ENCODE peak calls at places on chromosomes 11 and 22, in eight cellular contexts. V is Karpas-422, X is IMR-90, G is NT2/D1, N is K562, L is DND-41, Q is kidney, W is fibroblast of lung. B is an unnamed sample. For H3K36me3 and H3K4me1, the result is how much of the 10 kb centered on the place peaks cover.

GRCh38 chr11:23288001-23288783 is 427.9 kb upstream of the CCDC179 start:
- DNase-seq in X (peak), W (peak), L (no peak), G (no peak), N (no peak), V (no peak), Q (no peak), B (peak)

GRCh38 chr11:121367434-121367833 is 74.9 kb downstream of the SC5D start:
- DNase-seq in N (no peak), V (peak), L (peak), Q (no peak), W (peak), X (peak), G (no peak), B (peak)

GRCh38 chr11:61082161-61082870 is 20.0 kb upstream of the CD5 start:
- DNase-seq in G (no peak), W (no peak), L (no peak), Q (no peak), V (no peak), N (no peak), X (no peak), B (no peak)

GRCh38 chr22:48492371-48493320 is 1335.0 kb downstream of the BRD1 start:
- DNase-seq in L (peak), V (peak), W (peak), X (peak), N (peak), G (peak), Q (peak), B (peak)

GRCh38 chr11:122038543-122038942 is 77.5 kb downstream of the BLID start:
- DNase-seq in V (no peak), W (peak), Q (no peak), G (peak), L (no peak), N (no peak), X (peak), B (peak)

GRCh38 chr22:31084811-31085492 is 3.8 kb downstream of the SMTN start:
- DNase-seq in W (peak), G (peak), V (peak), N (peak), Q (peak), L (peak), X (peak), B (peak)

GRCh38 chr22:24120029-24120428 is 61.3 kb upstream of the SUSD2 start:
- DNase-seq in L (no peak), X (no peak), V (no peak), G (no peak), W (peak), N (no peak), Q (no peak), B (no peak)

GRCh38 chr11:101096036-101096704 is 33.4 kb downstream of the PGR start:
- DNase-seq in G (no peak), V (no peak), Q (no peak), X (no peak), W (peak), N (no peak), L (no peak), B (no peak)

GRCh38 chr22:41603873-41604332 is 14.3 kb upstream of the PMM1 start:
- DNase-seq in X (no peak), Q (peak), W (no peak), G (no peak), V (no peak), L (peak), N (peak), B (no peak)

GRCh38 chr22:25911243-25911972 is 169.4 kb downstream of the MYO18B start:
- DNase-seq in V (peak), L (no peak), Q (no peak), X (no peak), G (no peak), W (no peak), N (no peak), B (no peak)

GRCh38 chr22:44972363-44973083 is 37.3 kb downstream of the PHF21B start:
- DNase-seq in V (no peak), N (no peak), L (no peak), G (no peak), W (no peak), Q (no peak), X (peak), B (no peak)

GRCh38 chr11:69588270-69588669 is 52.7 kb upstream of the CCND1 start:
- DNase-seq in G (no peak), W (peak), V (no peak), X (peak), L (no peak), N (no peak), Q (no peak), B (peak)

GRCh38 chr22:19519041-19519926 is 4.9 kb downstream of the CLDN5 start:
- DNase-seq in N (no peak), X (no peak), Q (no peak), G (no peak), W (no peak), V (no peak), L (no peak), B (no peak)

GRCh38 chr22:43110927-43111623 is 525 bp downstream of the BIK start:
- DNase-seq in X (no peak), G (no peak), V (no peak), N (no peak), L (no peak), Q (no peak), W (no peak), B (peak)

GRCh38 chr11:45180888-45181594 is 34.6 kb downstream of the PRDM11 start:
- DNase-seq in L (no peak), W (peak), G (no peak), Q (peak), X (peak), V (no peak), N (peak), B (peak)

GRCh38 chr22:38754247-38755154 is 1.3 kb downstream of the SUN2 start:
- DNase-seq in X (peak), W (peak), L (peak), V (peak), G (no peak), Q (peak), N (peak), B (peak)

GRCh38 chr11:29005401-29005980 is 897.3 kb downstream of the METTL15 start:
- DNase-seq in X (no peak), N (no peak), V (peak), G (no peak), L (no peak), Q (no peak), W (no peak), B (no peak)

GRCh38 chr11:62508336-62509058 is 38.1 kb downstream of the AHNAK start:
- DNase-seq in N (peak), V (peak), X (peak), L (no peak), G (no peak), Q (peak), W (peak), B (peak)

GRCh38 chr11:3894128-3894731 is 38.8 kb downstream of the STIM1 start:
- DNase-seq in X (peak), G (no peak), Q (peak), N (peak), W (no peak), L (peak), V (peak), B (peak)

GRCh38 chr11:16818284-16818683 is 79.8 kb downstream of the C11orf58 start:
- DNase-seq in L (no peak), N (no peak), W (peak), Q (no peak), G (no peak), X (no peak), V (no peak), B (no peak)

GRCh38 chr11:9783986-9784385 is 120.1 kb downstream of the SWAP70 start:
- DNase-seq in V (no peak), G (no peak), W (no peak), L (no peak), N (no peak), X (peak), Q (no peak), B (no peak)

DNA sequence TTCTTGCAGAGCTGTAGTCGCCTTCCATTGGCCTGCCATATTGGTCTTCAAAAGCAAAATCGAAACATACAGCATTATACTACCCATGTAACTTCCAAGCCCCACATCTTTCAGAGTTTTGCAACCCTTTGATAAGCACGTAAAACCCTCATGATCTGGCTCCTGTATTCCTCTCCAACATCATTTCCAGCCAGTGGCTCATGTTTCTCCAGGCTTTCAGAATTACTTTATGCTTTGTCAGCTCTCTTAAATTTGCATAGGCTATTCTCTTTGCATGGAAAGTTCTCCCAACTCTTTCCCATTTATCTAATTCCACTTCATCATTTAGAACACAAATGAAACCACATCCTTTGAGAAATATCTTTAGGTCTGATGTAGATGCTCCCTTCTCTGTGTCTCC is 67.8 kb upstream of the DDI1 start:
- DNase-seq in G (no peak), W (no peak), L (no peak), N (no peak), X (no peak), V (no peak), Q (no peak), B (no peak)
- H3K36me3 ChIP-seq in G (under half), W (under half), L (under half), N (under half), X (under half), V (half or more), Q (under half), B (under half)

DNA sequence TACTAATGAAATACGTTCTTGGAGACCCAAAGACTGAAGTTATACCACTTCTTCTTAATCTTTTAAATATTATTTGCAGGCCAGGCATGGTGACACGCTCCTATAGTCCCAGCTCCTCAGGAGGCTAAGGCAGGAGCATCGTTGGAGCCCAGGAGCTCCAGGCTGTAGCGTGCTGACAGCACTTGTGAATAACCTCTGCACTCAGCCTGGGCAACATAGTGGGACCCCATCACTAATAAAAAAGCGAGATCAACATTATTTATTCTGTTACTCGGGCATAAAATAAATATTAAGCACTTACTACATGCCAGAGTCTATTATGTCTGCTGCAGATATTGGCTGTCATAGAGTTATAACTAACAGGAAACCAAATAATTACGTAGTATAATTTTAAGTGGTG is 720 bp upstream of the MED17 start:
- DNase-seq in G (no peak), N (no peak), L (no peak), X (no peak), W (no peak), Q (no peak), V (no peak), B (no peak)
- H3K9ac ChIP-seq in G (peak), N (no peak), L (peak), X (peak), W (no peak), Q (peak), V (peak), B (peak)

GRCh38 chr11:34240150-34240494 is 117.7 kb downstream of the ABTB2 start:
- DNase-seq in G (no peak), V (no peak), N (no peak), L (no peak), Q (no peak), W (no peak), X (no peak), B (no peak)
- H3K4me1 ChIP-seq in G (under half), V (under half), N (under half), L (under half), Q (under half), W (under half), X (under half), B (under half)

DNA sequence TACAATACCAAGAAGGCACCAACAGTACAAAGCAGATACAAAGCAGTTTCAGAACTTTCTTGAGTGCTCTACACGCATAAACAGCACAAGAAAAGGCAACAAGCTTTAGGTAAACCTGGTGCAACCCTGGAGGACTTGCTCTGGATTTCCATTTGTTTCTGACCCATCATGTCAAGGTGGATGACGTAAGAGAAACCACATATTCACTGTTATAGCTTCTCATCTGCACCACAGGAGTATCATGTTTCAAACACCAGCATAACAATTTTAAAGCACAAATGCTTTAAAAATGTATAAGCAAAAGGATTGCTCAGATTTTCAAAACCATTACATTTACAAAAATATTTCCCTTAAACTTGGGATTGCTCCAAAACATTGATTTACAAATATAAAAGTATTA is 25.0 kb upstream of the YPEL1 start:
- DNase-seq in L (no peak), G (no peak), N (no peak), Q (no peak), X (peak), W (peak), V (no peak), B (peak)
- H3K36me3 ChIP-seq in L (half or more), G (under half), N (half or more), Q (under half), X (under half), W (under half), V (under half), B (half or more)

GRCh38 chr11:64620286-64620962 is 29.4 kb downstream of the SLC22A12 start:
- DNase-seq in W (peak), X (no peak), N (no peak), L (peak), G (no peak), Q (no peak), V (no peak), B (no peak)
- H3K9ac ChIP-seq in W (no peak), X (no peak), N (peak), L (no peak), G (no peak), Q (peak), V (no peak), B (no peak)